ENCODE peak calls at places on chromosome 19, in six cellular contexts. O is right cardiac atrium; Z is RWPE2; T is lung; N is DND-41; A is CD8-positive, alpha-beta T cell. Y is an unnamed sample.

GRCh38 chr19:46674416-46675178 is 13.6 kb upstream of the DACT3 start:
- ATAC-seq in N (peak; percentile 30), O (peak; percentile 47), A (no peak), T (no peak), Z (peak; percentile 76), Y (peak; percentile 35)

GRCh38 chr19:18807861-18808331 is 16.8 kb upstream of the COMP start:
- ATAC-seq in T (no peak), N (no peak), O (peak; percentile 81), A (no peak), Z (no peak), Y (no peak)

GRCh38 chr19:38733493-38734175 is 10.6 kb downstream of the CAPN12 start:
- ATAC-seq in Z (peak; percentile 11), N (no peak), T (no peak), A (no peak), O (no peak), Y (no peak)

GRCh38 chr19:14391156-14391821 is 10.0 kb downstream of the ADGRE5 start:
- ATAC-seq in Z (no peak), A (no peak), T (no peak), O (no peak), N (no peak), Y (no peak)

GRCh38 chr19:12666305-12667048 is at the start of the genes MAN2B1 and WDR83:
- ATAC-seq in T (peak; percentile 81), Z (peak; percentile 82), N (peak; percentile 92), A (peak; percentile 72), O (peak; percentile 84), Y (peak; percentile 88)

GRCh38 chr19:14395710-14396338 is 14.6 kb downstream of the ADGRE5 start:
- ATAC-seq in T (no peak), O (no peak), N (no peak), Z (no peak), A (no peak), Y (no peak)

GRCh38 chr19:28864024-28864503 is 348.9 kb downstream of the UQCRFS1 start:
- ATAC-seq in A (no peak), Z (peak; percentile 81), T (no peak), N (no peak), O (peak; percentile 41), Y (no peak)

GRCh38 chr19:15028490-15028889 is 20.8 kb upstream of the CASP14 start:
- ATAC-seq in Z (no peak), A (no peak), O (no peak), N (no peak), T (no peak), Y (no peak)

GRCh38 chr19:17475541-17476115 is 5.3 kb downstream of the SLC27A1 start:
- ATAC-seq in O (peak; percentile 86), A (no peak), N (no peak), Z (peak; percentile 65), T (peak; percentile 58), Y (peak; percentile 66)

GRCh38 chr19:17138937-17139598 is 63.5 kb downstream of the MYO9B start:
- ATAC-seq in T (peak; percentile 16), Z (no peak), O (peak; percentile 43), A (no peak), N (no peak), Y (no peak)

GRCh38 chr19:15780595-15781418 is 6.7 kb upstream of the OR10H5 start:
- ATAC-seq in Z (peak; percentile 33), N (no peak), O (peak; percentile 7), T (no peak), A (no peak), Y (no peak)

GRCh38 chr19:3409346-3410064 is 43.1 kb downstream of the NFIC start:
- ATAC-seq in O (peak; percentile 59), A (no peak), N (no peak), Z (no peak), T (no peak), Y (peak; percentile 80)

GRCh38 chr19:17966497-17967257 is at the start of gene KCNN1:
- ATAC-seq in O (peak; percentile 64), N (no peak), T (no peak), A (peak; percentile 48), Z (no peak), Y (peak; percentile 61)

GRCh38 chr19:54335979-54336892 is 2.7 kb downstream of the LILRA4 start:
- ATAC-seq in O (no peak), T (no peak), N (no peak), A (no peak), Z (no peak), Y (no peak)

GRCh38 chr19:43941209-43941608 is 6.1 kb upstream of the ZNF45 start:
- ATAC-seq in Z (no peak), T (no peak), A (no peak), N (no peak), O (no peak), Y (no peak)

GRCh38 chr19:17244618-17245534 is 843 bp downstream of the NR2F6 start:
- ATAC-seq in T (no peak), A (peak; percentile 32), Z (no peak), O (no peak), N (no peak), Y (peak; percentile 9)

GRCh38 chr19:50005428-50005827 is 19.7 kb downstream of the VRK3 start:
- ATAC-seq in N (no peak), Z (no peak), A (no peak), O (no peak), T (no peak), Y (no peak)

GRCh38 chr19:16207490-16208025 is 9.8 kb downstream of the AP1M1 start:
- ATAC-seq in N (no peak), A (peak; percentile 11), Z (no peak), O (no peak), T (no peak), Y (no peak)

GRCh38 chr19:7975037-7975436 is 30.4 kb downstream of the ELAVL1 start:
- ATAC-seq in Z (no peak), A (no peak), N (no peak), T (no peak), O (peak; percentile 60), Y (no peak)

GRCh38 chr19:55027472-55028337 is 10.4 kb downstream of the GP6 start:
- ATAC-seq in T (peak; percentile 19), Z (peak; percentile 86), N (peak; percentile 50), A (no peak), O (no peak), Y (no peak)

GRCh38 chr19:17370026-17370587 is 7.0 kb downstream of the PLVAP start:
- ATAC-seq in N (no peak), T (no peak), O (peak; percentile 24), A (no peak), Z (no peak), Y (peak; percentile 67)

GRCh38 chr19:55520691-55521292 is 16.1 kb downstream of the SBK2 start:
- ATAC-seq in A (no peak), T (no peak), Z (no peak), N (no peak), O (no peak), Y (no peak)

DNA sequence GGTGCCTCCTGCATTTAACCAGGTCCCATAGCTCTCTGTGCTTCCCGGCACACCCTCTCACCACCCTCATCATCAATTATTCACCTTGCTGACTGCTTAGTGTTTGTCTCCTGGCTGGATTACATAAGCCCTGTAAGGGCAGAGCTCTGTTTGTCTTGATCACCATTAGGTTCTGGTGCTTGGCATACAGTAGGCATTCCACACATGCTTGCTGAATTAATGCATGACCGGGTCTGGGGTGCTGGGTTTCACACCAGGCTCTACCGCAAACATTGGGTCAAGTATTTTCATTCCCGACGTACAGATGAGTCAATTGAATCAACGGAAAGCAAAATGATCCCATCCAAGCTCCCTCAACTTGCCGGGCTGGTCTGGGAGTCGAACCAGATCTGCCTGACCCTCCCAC is 28.5 kb downstream of the VAV1 start:
- ATAC-seq in O (no peak), Z (peak; percentile 93), A (no peak), N (no peak), T (no peak), Y (no peak)
- H3K4me3 ChIP-seq in O (peak overlapping the region; percentile 12), Z (peak overlapping the region; percentile 19), A (peak overlapping the region; percentile 79), N (no peak overlapping the region), T (no peak overlapping the region), Y (peak overlapping the region; percentile 23)

DNA sequence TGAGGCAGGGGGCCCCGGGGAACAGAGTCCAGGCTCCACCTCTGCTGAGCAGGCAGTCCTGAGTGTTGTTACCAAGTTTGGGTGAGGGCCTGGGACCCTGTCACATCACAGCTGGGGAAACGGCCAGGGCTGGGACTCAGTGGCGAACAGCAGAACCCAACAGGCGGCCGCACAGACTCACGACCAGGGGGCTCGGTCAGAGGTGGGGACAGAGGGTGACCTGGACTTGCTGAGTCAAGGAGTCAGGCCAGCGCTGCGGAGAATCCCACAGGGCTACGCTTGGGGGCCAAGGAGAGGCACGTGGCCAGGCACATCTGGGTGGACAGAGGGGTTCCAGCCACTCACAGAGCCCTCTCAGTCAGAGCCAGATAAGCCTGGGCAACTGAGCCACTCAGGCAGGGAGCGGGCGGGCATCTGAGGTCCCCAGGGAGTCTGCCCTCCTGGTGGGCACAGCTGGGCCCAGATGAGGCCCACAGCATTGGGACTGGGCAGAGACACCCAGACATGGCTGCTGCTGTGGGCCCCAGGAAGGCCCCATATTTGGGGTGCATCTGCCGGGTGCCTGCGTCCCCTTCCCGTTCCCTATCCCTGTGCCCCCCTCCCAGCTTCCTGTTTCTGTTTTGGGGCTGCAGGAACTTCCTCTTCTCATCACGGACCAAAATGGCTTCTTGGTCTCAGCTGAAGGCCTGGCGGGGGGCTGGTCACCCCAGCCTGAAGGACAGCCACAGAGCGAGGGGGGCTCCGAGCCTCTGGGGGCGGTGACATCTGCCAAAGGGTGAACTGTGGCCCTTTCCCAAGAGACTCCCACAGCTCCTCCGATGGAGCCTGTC is 34.0 kb downstream of the CEBPA start:
- ATAC-seq in Z (no peak), A (no peak), O (no peak), N (no peak), T (no peak), Y (no peak)
- H3K4me3 ChIP-seq in Z (no peak overlapping the region), A (no peak overlapping the region), O (no peak overlapping the region), N (no peak overlapping the region), T (no peak overlapping the region), Y (no peak overlapping the region)

DNA sequence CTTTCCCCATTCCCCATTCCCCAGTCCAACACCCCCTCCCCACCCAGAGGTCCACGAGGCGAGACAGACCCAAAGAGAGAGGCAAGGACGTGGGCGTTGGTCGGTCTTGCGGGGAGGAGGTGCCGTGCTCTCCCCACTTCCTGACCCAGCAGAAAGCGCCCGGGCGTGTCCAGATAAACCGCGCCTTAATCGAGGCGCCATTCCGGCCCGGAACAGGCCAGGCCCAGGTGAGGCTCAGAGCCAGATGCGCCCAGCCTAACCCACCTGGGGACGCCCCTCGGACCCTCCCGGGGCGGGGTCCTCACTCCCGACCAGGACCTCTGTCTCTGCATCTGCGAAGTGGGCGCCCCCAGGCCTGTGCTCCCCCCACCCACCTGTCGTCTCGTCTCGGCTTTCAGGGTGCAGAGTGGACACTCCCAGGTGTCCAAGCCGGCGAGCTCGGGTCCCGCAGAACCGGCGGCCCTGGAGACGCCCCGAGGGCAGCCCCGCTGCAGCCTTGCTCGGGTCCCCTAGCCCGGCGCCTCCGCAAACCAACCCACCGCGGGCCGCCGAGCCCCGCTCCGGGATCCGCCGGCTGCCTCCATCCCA is 5.1 kb upstream of the ONECUT3 start:
- ATAC-seq in O (no peak), T (no peak), A (no peak), N (no peak), Z (peak; percentile 21), Y (no peak)
- H3K4me3 ChIP-seq in O (no peak overlapping the region), T (no peak overlapping the region), A (no peak overlapping the region), N (no peak overlapping the region), Z (peak overlapping the region; percentile 6), Y (no peak overlapping the region)

GRCh38 chr19:35852029-35852780 is at the start of gene NPHS1:
- ATAC-seq in A (no peak), N (no peak), O (no peak), Z (no peak), T (no peak), Y (no peak)
- H3K4me3 ChIP-seq in A (no peak within 1 kb of the TSS), N (no peak within 1 kb of the TSS), O (no peak within 1 kb of the TSS), Z (no peak within 1 kb of the TSS), T (no peak within 1 kb of the TSS), Y (no peak within 1 kb of the TSS)

GRCh38 chr19:48239582-48240141 is 16.1 kb downstream of the CARD8 start:
- ATAC-seq in T (no peak), A (no peak), O (no peak), Z (no peak), N (no peak), Y (no peak)
- H3K4me3 ChIP-seq in T (no peak overlapping the region), A (no peak overlapping the region), O (no peak overlapping the region), Z (no peak overlapping the region), N (no peak overlapping the region), Y (no peak overlapping the region)

Y was measured in gastroesophageal sphincter.